ENCODE peak calls at places on chromosome 16, in ten cellular contexts. One of them, this sample, is unnamed.

GRCh38 chr16:89749637-89750036 is 28.3 kb downstream of the ZNF276 start:
- DNase-seq in AG09309: no peak
- DNase-seq in left lung: peak; percentile 65
- DNase-seq in tibial artery: no peak
- DNase-seq in activated B cell treated with CpG ODN at 0.5 μM for 24 hours: no peak
- DNase-seq in ovary: no peak
- DNase-seq in HL-60: peak; percentile 73
- DNase-seq in HFFc6: no peak
- DNase-seq in IMR-90: no peak
- DNase-seq in astrocyte of the spinal cord: no peak
- DNase-seq in this sample: no peak

GRCh38 chr16:3401719-3402397 is 843 bp downstream of the ZNF174 start:
- DNase-seq in ovary: no peak
- DNase-seq in astrocyte of the spinal cord: peak; percentile 24
- DNase-seq in AG09309: no peak
- DNase-seq in left lung: no peak
- DNase-seq in IMR-90: peak; percentile 18
- DNase-seq in HFFc6: peak; percentile 3
- DNase-seq in tibial artery: no peak
- DNase-seq in HL-60: peak; percentile 3
- DNase-seq in activated B cell treated with CpG ODN at 0.5 μM for 24 hours: no peak
- DNase-seq in this sample: no peak

GRCh38 chr16:24116371-24116770 is 139.8 kb upstream of the CACNG3 start:
- DNase-seq in ovary: no peak
- DNase-seq in activated B cell treated with CpG ODN at 0.5 μM for 24 hours: no peak
- DNase-seq in HL-60: no peak
- DNase-seq in tibial artery: no peak
- DNase-seq in AG09309: no peak
- DNase-seq in IMR-90: no peak
- DNase-seq in astrocyte of the spinal cord: no peak
- DNase-seq in left lung: no peak
- DNase-seq in HFFc6: no peak
- DNase-seq in this sample: no peak

GRCh38 chr16:27303256-27304100 is 10.3 kb upstream of the IL4R start:
- DNase-seq in ovary: no peak
- DNase-seq in activated B cell treated with CpG ODN at 0.5 μM for 24 hours: no peak
- DNase-seq in IMR-90: no peak
- DNase-seq in left lung: no peak
- DNase-seq in HFFc6: no peak
- DNase-seq in astrocyte of the spinal cord: no peak
- DNase-seq in HL-60: no peak
- DNase-seq in AG09309: no peak
- DNase-seq in tibial artery: peak; percentile 27
- DNase-seq in this sample: peak; percentile 68

GRCh38 chr16:70576431-70577255 is 53.0 kb downstream of the SF3B3 start:
- DNase-seq in ovary: no peak
- DNase-seq in tibial artery: no peak
- DNase-seq in IMR-90: peak; percentile 86
- DNase-seq in activated B cell treated with CpG ODN at 0.5 μM for 24 hours: no peak
- DNase-seq in left lung: no peak
- DNase-seq in AG09309: peak; percentile 80
- DNase-seq in HL-60: peak; percentile 40
- DNase-seq in HFFc6: peak; percentile 87
- DNase-seq in astrocyte of the spinal cord: peak; percentile 69
- DNase-seq in this sample: no peak

GRCh38 chr16:3223913-3224515 is 10.9 kb downstream of the ZNF200 start:
- DNase-seq in IMR-90: no peak
- DNase-seq in tibial artery: no peak
- DNase-seq in astrocyte of the spinal cord: peak; percentile 6
- DNase-seq in ovary: no peak
- DNase-seq in activated B cell treated with CpG ODN at 0.5 μM for 24 hours: no peak
- DNase-seq in left lung: no peak
- DNase-seq in HFFc6: no peak
- DNase-seq in AG09309: no peak
- DNase-seq in HL-60: no peak
- DNase-seq in this sample: no peak

GRCh38 chr16:87642491-87642890 is 40.2 kb downstream of the JPH3 start:
- DNase-seq in astrocyte of the spinal cord: no peak
- DNase-seq in IMR-90: no peak
- DNase-seq in tibial artery: no peak
- DNase-seq in HFFc6: no peak
- DNase-seq in HL-60: no peak
- DNase-seq in ovary: no peak
- DNase-seq in activated B cell treated with CpG ODN at 0.5 μM for 24 hours: no peak
- DNase-seq in left lung: no peak
- DNase-seq in AG09309: no peak
- DNase-seq in this sample: no peak

GRCh38 chr16:52649870-52650269 is 102.9 kb upstream of the TOX3 start:
- DNase-seq in ovary: no peak
- DNase-seq in activated B cell treated with CpG ODN at 0.5 μM for 24 hours: no peak
- DNase-seq in astrocyte of the spinal cord: no peak
- DNase-seq in tibial artery: no peak
- DNase-seq in left lung: no peak
- DNase-seq in IMR-90: no peak
- DNase-seq in AG09309: no peak
- DNase-seq in HL-60: no peak
- DNase-seq in HFFc6: no peak
- DNase-seq in this sample: no peak

GRCh38 chr16:78608305-78608776 is 508.9 kb downstream of the WWOX start:
- DNase-seq in left lung: no peak
- DNase-seq in ovary: peak; percentile 42
- DNase-seq in astrocyte of the spinal cord: no peak
- DNase-seq in AG09309: no peak
- DNase-seq in tibial artery: no peak
- DNase-seq in IMR-90: no peak
- DNase-seq in activated B cell treated with CpG ODN at 0.5 μM for 24 hours: no peak
- DNase-seq in HL-60: no peak
- DNase-seq in HFFc6: no peak
- DNase-seq in this sample: no peak

GRCh38 chr16:4811242-4811641 is 8.8 kb upstream of the ROGDI start:
- DNase-seq in HL-60: no peak
- DNase-seq in IMR-90: no peak
- DNase-seq in HFFc6: no peak
- DNase-seq in astrocyte of the spinal cord: no peak
- DNase-seq in tibial artery: no peak
- DNase-seq in AG09309: no peak
- DNase-seq in activated B cell treated with CpG ODN at 0.5 μM for 24 hours: no peak
- DNase-seq in ovary: no peak
- DNase-seq in left lung: no peak
- DNase-seq in this sample: no peak

GRCh38 chr16:73605309-73605708 is 557.4 kb upstream of the ZFHX3 start:
- DNase-seq in AG09309: no peak
- DNase-seq in activated B cell treated with CpG ODN at 0.5 μM for 24 hours: no peak
- DNase-seq in IMR-90: no peak
- DNase-seq in left lung: no peak
- DNase-seq in HFFc6: no peak
- DNase-seq in tibial artery: no peak
- DNase-seq in astrocyte of the spinal cord: no peak
- DNase-seq in ovary: no peak
- DNase-seq in HL-60: no peak
- DNase-seq in this sample: no peak

GRCh38 chr16:30773826-30774225 is 11.7 kb downstream of the RNF40 start:
- DNase-seq in HL-60: no peak
- DNase-seq in astrocyte of the spinal cord: no peak
- DNase-seq in HFFc6: no peak
- DNase-seq in activated B cell treated with CpG ODN at 0.5 μM for 24 hours: no peak
- DNase-seq in AG09309: no peak
- DNase-seq in tibial artery: no peak
- DNase-seq in left lung: no peak
- DNase-seq in ovary: no peak
- DNase-seq in IMR-90: no peak
- DNase-seq in this sample: no peak

GRCh38 chr16:30777591-30778297 is 9.3 kb downstream of the ZNF629 start:
- DNase-seq in AG09309: no peak
- DNase-seq in astrocyte of the spinal cord: no peak
- DNase-seq in left lung: no peak
- DNase-seq in ovary: no peak
- DNase-seq in tibial artery: no peak
- DNase-seq in HL-60: no peak
- DNase-seq in HFFc6: no peak
- DNase-seq in activated B cell treated with CpG ODN at 0.5 μM for 24 hours: no peak
- DNase-seq in IMR-90: no peak
- DNase-seq in this sample: no peak

GRCh38 chr16:30774367-30775130 is 12.4 kb downstream of the RNF40 start:
- DNase-seq in astrocyte of the spinal cord: no peak
- DNase-seq in ovary: no peak
- DNase-seq in activated B cell treated with CpG ODN at 0.5 μM for 24 hours: no peak
- DNase-seq in HFFc6: no peak
- DNase-seq in HL-60: no peak
- DNase-seq in tibial artery: no peak
- DNase-seq in IMR-90: no peak
- DNase-seq in left lung: no peak
- DNase-seq in AG09309: no peak
- DNase-seq in this sample: no peak

GRCh38 chr16:30775131-30775380 is 11.9 kb downstream of the ZNF629 start:
- DNase-seq in IMR-90: no peak
- DNase-seq in HL-60: no peak
- DNase-seq in AG09309: no peak
- DNase-seq in activated B cell treated with CpG ODN at 0.5 μM for 24 hours: no peak
- DNase-seq in astrocyte of the spinal cord: no peak
- DNase-seq in tibial artery: no peak
- DNase-seq in HFFc6: no peak
- DNase-seq in ovary: no peak
- DNase-seq in left lung: no peak
- DNase-seq in this sample: no peak

GRCh38 chr16:30775381-30776099 is 11.5 kb downstream of the ZNF629 start:
- DNase-seq in astrocyte of the spinal cord: peak; percentile 82
- DNase-seq in HL-60: peak; percentile 89
- DNase-seq in AG09309: no peak
- DNase-seq in ovary: peak; percentile 87
- DNase-seq in activated B cell treated with CpG ODN at 0.5 μM for 24 hours: peak; percentile 48
- DNase-seq in IMR-90: peak; percentile 76
- DNase-seq in left lung: peak; percentile 90
- DNase-seq in tibial artery: peak; percentile 89
- DNase-seq in HFFc6: peak; percentile 83
- DNase-seq in this sample: no peak
- TF ChIP-seq CTCF in astrocyte of the spinal cord: no peak
- TF ChIP-seq CTCF in HL-60: no peak
- TF ChIP-seq CTCF in AG09309: no peak
- TF ChIP-seq CTCF in ovary: no peak
- TF ChIP-seq CTCF in activated B cell treated with CpG ODN at 0.5 μM for 24 hours: no peak
- TF ChIP-seq CTCF in IMR-90: no peak
- TF ChIP-seq CTCF in left lung: no peak
- TF ChIP-seq CTCF in tibial artery: no peak
- TF ChIP-seq CTCF in HFFc6: no peak
- TF ChIP-seq CTCF in this sample: no peak

GRCh38 chr16:56956076-56956475 is 5.7 kb upstream of the CETP start:
- DNase-seq in astrocyte of the spinal cord: no peak
- DNase-seq in AG09309: no peak
- DNase-seq in ovary: no peak
- DNase-seq in HFFc6: no peak
- DNase-seq in tibial artery: no peak
- DNase-seq in left lung: no peak
- DNase-seq in IMR-90: no peak
- DNase-seq in activated B cell treated with CpG ODN at 0.5 μM for 24 hours: no peak
- DNase-seq in HL-60: no peak
- DNase-seq in this sample: no peak

GRCh38 chr16:56960681-56961281 is 969 bp upstream of the CETP start:
- DNase-seq in AG09309: no peak
- DNase-seq in HL-60: no peak
- DNase-seq in astrocyte of the spinal cord: no peak
- DNase-seq in IMR-90: peak; percentile 51
- DNase-seq in HFFc6: no peak
- DNase-seq in activated B cell treated with CpG ODN at 0.5 μM for 24 hours: no peak
- DNase-seq in ovary: peak; percentile 34
- DNase-seq in left lung: no peak
- DNase-seq in tibial artery: peak; percentile 59
- DNase-seq in this sample: no peak

GRCh38 chr16:56953006-56953405 is 8.7 kb upstream of the CETP start:
- DNase-seq in HFFc6: no peak
- DNase-seq in tibial artery: peak; percentile 25
- DNase-seq in left lung: no peak
- DNase-seq in IMR-90: no peak
- DNase-seq in activated B cell treated with CpG ODN at 0.5 μM for 24 hours: no peak
- DNase-seq in astrocyte of the spinal cord: no peak
- DNase-seq in AG09309: no peak
- DNase-seq in HL-60: no peak
- DNase-seq in ovary: peak; percentile 21
- DNase-seq in this sample: no peak

GRCh38 chr16:56961386-56961785 is 364 bp upstream of the CETP start:
- DNase-seq in astrocyte of the spinal cord: no peak
- DNase-seq in tibial artery: peak; percentile 1
- DNase-seq in HFFc6: no peak
- DNase-seq in HL-60: no peak
- DNase-seq in AG09309: no peak
- DNase-seq in ovary: no peak
- DNase-seq in IMR-90: peak; percentile 25
- DNase-seq in left lung: no peak
- DNase-seq in activated B cell treated with CpG ODN at 0.5 μM for 24 hours: no peak
- DNase-seq in this sample: no peak

GRCh38 chr16:56956756-56957155 is 5.0 kb upstream of the CETP start:
- DNase-seq in astrocyte of the spinal cord: no peak
- DNase-seq in left lung: no peak
- DNase-seq in IMR-90: no peak
- DNase-seq in HL-60: no peak
- DNase-seq in AG09309: no peak
- DNase-seq in activated B cell treated with CpG ODN at 0.5 μM for 24 hours: no peak
- DNase-seq in tibial artery: peak; percentile 7
- DNase-seq in ovary: no peak
- DNase-seq in HFFc6: no peak
- DNase-seq in this sample: no peak
- TF ChIP-seq CTCF in astrocyte of the spinal cord: peak; percentile 16
- TF ChIP-seq CTCF in left lung: no peak
- TF ChIP-seq CTCF in IMR-90: peak; percentile 19
- TF ChIP-seq CTCF in HL-60: no peak
- TF ChIP-seq CTCF in AG09309: no peak
- TF ChIP-seq CTCF in activated B cell treated with CpG ODN at 0.5 μM for 24 hours: no peak
- TF ChIP-seq CTCF in tibial artery: no peak
- TF ChIP-seq CTCF in ovary: no peak
- TF ChIP-seq CTCF in HFFc6: peak; percentile 57
- TF ChIP-seq CTCF in this sample: peak; percentile 41

DNA sequence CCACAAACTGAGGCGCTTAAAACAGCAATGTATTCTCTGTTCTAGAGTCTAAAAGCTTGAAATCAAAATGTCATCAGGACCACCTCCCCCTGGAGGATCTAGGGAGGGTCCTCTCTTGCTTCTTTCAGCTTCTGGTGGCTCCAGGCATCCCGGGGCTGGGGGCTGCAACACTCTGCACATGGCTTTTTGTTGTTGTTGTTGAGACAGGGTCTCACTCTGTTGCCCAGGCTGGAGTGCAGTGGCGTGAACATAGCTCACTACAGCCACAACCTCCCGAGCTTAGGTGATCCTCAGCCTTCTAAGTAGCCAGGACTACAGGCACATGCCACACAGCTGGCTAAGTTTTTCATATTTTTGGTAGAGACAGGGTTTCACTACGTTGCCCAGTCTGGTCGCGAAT is 37.0 kb upstream of the SNN start:
- DNase-seq in activated B cell treated with CpG ODN at 0.5 μM for 24 hours: no peak
- DNase-seq in left lung: no peak
- DNase-seq in HFFc6: no peak
- DNase-seq in AG09309: no peak
- DNase-seq in ovary: no peak
- DNase-seq in IMR-90: no peak
- DNase-seq in astrocyte of the spinal cord: no peak
- DNase-seq in HL-60: no peak
- DNase-seq in tibial artery: no peak
- DNase-seq in this sample: no peak
- TF ChIP-seq CTCF in activated B cell treated with CpG ODN at 0.5 μM for 24 hours: no peak
- TF ChIP-seq CTCF in left lung: no peak
- TF ChIP-seq CTCF in HFFc6: no peak
- TF ChIP-seq CTCF in AG09309: no peak
- TF ChIP-seq CTCF in ovary: no peak
- TF ChIP-seq CTCF in IMR-90: no peak
- TF ChIP-seq CTCF in astrocyte of the spinal cord: no peak
- TF ChIP-seq CTCF in HL-60: no peak
- TF ChIP-seq CTCF in tibial artery: no peak
- TF ChIP-seq CTCF in this sample: no peak

GRCh38 chr16:72066747-72067146 is 3.7 kb downstream of the HPR start:
- DNase-seq in AG09309: peak; percentile 16
- DNase-seq in HFFc6: peak; percentile 25
- DNase-seq in HL-60: peak; percentile 44
- DNase-seq in ovary: no peak
- DNase-seq in left lung: no peak
- DNase-seq in tibial artery: no peak
- DNase-seq in IMR-90: peak; percentile 64
- DNase-seq in activated B cell treated with CpG ODN at 0.5 μM for 24 hours: no peak
- DNase-seq in astrocyte of the spinal cord: peak; percentile 43
- DNase-seq in this sample: no peak
- TF ChIP-seq CTCF in AG09309: peak; percentile 57
- TF ChIP-seq CTCF in HFFc6: peak; percentile 78
- TF ChIP-seq CTCF in HL-60: peak; percentile 14
- TF ChIP-seq CTCF in ovary: peak; percentile 44
- TF ChIP-seq CTCF in left lung: peak; percentile 38
- TF ChIP-seq CTCF in tibial artery: peak; percentile 41
- TF ChIP-seq CTCF in IMR-90: peak; percentile 70
- TF ChIP-seq CTCF in activated B cell treated with CpG ODN at 0.5 μM for 24 hours: no peak
- TF ChIP-seq CTCF in astrocyte of the spinal cord: peak; percentile 65
- TF ChIP-seq CTCF in this sample: peak; percentile 80